ENCODE peak calls at places on chromosomes 11 and 22, in eight cellular contexts. W is neuronal stem cell, R is thoracic aorta, V is A673, K is WERI-Rb-1, G is body of pancreas, A is fibroblast of lung, T is lung. U is an unnamed sample. For H3K27me3, the result is how much of the 10 kb centered on the place peaks cover.

GRCh38 chr22:26395926-26396325 is 33.1 kb upstream of the ASPHD2 start:
- DNase-seq in W (no peak), R (no peak), V (no peak), K (no peak), G (no peak), A (no peak), T (no peak), U (no peak)

GRCh38 chr11:32821517-32821916 is 8.2 kb upstream of the PRRG4 start:
- DNase-seq in W (no peak), R (no peak), V (peak), K (no peak), G (no peak), A (peak), T (no peak), U (no peak)

GRCh38 chr11:28542556-28542955 is 434.4 kb downstream of the METTL15 start:
- DNase-seq in W (no peak), R (no peak), V (no peak), K (no peak), G (no peak), A (no peak), T (no peak), U (no peak)

GRCh38 chr11:2747236-2748015 is 47.6 kb upstream of the KCNQ1OT1 start:
- DNase-seq in W (no peak), R (no peak), V (no peak), K (peak), G (peak), A (no peak), T (no peak), U (peak)

GRCh38 chr11:17505146-17505545 is 28.5 kb upstream of the ABCC8 start:
- DNase-seq in W (no peak), R (no peak), V (no peak), K (no peak), G (no peak), A (no peak), T (no peak), U (no peak)

GRCh38 chr22:45552580-45553332 is 50.1 kb downstream of the FBLN1 start:
- DNase-seq in W (no peak), R (no peak), V (no peak), K (no peak), G (peak), A (peak), T (peak), U (peak)

GRCh38 chr22:35842954-35843353 is 125.3 kb downstream of the APOL5 start:
- DNase-seq in W (no peak), R (no peak), V (peak), K (peak), G (peak), A (peak), T (peak), U (no peak)

GRCh38 chr22:19559956-19560355 is 35.7 kb upstream of the CLDN5 start:
- DNase-seq in W (no peak), R (no peak), V (no peak), K (no peak), G (no peak), A (no peak), T (no peak), U (peak)

GRCh38 chr11:12112731-12113130 is 2.3 kb downstream of the MICAL2 start:
- DNase-seq in W (no peak), R (no peak), V (no peak), K (no peak), G (no peak), A (no peak), T (no peak), U (no peak)

GRCh38 chr11:12110201-12110713 is at the start of gene MICAL2:
- DNase-seq in W (peak), R (peak), V (peak), K (peak), G (peak), A (peak), T (peak), U (peak)

GRCh38 chr11:12110714-12111481 is 508 bp downstream of the MICAL2 start:
- DNase-seq in W (peak), R (no peak), V (peak), K (no peak), G (peak), A (no peak), T (peak), U (peak)

GRCh38 chr11:12112150-12112520 is 1.7 kb downstream of the MICAL2 start:
- DNase-seq in W (no peak), R (no peak), V (no peak), K (no peak), G (no peak), A (no peak), T (no peak), U (no peak)

DNA sequence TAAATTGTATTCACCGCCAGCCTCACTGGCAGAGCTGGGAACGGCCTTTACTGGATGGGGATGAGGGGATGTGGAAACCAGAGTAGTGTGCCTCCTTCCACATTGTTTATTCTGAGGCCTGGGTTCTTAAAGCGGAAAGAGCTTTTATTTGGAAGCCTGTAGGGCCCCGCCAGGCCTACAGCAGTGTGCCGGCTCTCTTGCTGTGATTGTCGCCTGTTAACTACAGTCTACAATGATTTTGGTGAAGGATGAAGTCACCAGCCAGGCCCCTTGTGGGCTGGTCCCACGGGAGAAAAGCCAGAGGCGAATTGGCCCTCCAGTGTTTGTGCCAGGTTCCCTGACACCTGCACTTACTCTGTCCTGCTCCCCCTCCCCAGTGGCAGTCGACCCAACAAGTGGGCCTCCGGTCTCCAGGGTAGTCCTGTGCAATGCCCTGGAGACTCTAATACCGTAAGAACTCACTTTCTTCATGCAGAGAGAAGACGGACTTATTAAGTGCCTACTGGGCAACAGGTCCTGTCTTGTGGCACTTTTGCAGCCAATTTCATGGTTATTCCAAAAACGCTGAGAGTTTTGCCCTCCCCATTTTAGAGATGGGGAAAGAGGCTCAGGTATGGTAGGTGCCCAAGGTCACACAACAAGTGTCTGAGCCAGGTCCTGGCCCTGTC is 1.2 kb downstream of the MICAL2 start:
- DNase-seq in W (no peak), R (no peak), V (no peak), K (no peak), G (no peak), A (no peak), T (no peak), U (no peak)
- H3K4me3 ChIP-seq in W (peak), R (peak), V (no peak), K (no peak), G (no peak), A (peak), T (peak), U (peak)

GRCh38 chr11:120688166-120688565 is 176.6 kb downstream of the GRIK4 start:
- DNase-seq in W (no peak), R (no peak), V (no peak), K (no peak), G (no peak), A (no peak), T (no peak), U (no peak)
- H3K27ac ChIP-seq in W (no peak), R (no peak), V (no peak), K (no peak), G (no peak), A (no peak), T (no peak), U (no peak)

DNA sequence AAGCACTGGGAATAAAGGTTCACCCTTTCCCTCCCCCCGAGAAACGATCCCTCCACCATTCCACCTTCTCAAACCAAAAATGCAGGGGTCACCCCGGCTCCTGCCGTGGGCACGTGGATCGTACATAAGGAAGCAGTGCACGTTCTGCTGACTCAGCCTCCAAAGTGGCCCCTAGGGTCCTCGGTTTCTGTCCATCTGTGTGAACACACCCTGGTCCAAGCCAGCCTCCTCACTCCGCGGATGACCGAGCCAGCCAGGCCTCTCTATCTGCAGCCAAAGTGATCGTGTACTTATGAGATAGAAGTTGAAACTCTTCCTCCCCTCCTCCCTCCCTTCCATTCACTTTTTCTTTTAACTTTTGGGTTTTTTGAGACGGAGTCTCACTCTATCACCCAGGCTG is 16.2 kb downstream of the C11orf24 start:
- DNase-seq in W (no peak), R (no peak), V (no peak), K (no peak), G (no peak), A (no peak), T (no peak), U (no peak)
- H3K27me3 ChIP-seq in W (under half), R (under half), V (under half), K (under half), G (under half), A (under half), T (under half), U (under half)

GRCh38 chr11:64062185-64063039 is 26.7 kb downstream of the FLRT1 start:
- DNase-seq in W (no peak), R (no peak), V (no peak), K (no peak), G (no peak), A (no peak), T (no peak), U (no peak)

GRCh38 chr11:64060263-64060860 is 24.6 kb downstream of the FLRT1 start:
- DNase-seq in W (no peak), R (no peak), V (no peak), K (no peak), G (no peak), A (no peak), T (no peak), U (no peak)

GRCh38 chr11:64058494-64058893 is 22.8 kb downstream of the FLRT1 start:
- DNase-seq in W (no peak), R (no peak), V (no peak), K (no peak), G (no peak), A (peak), T (no peak), U (peak)

GRCh38 chr11:64059339-64060176 is 23.8 kb downstream of the FLRT1 start:
- DNase-seq in W (no peak), R (no peak), V (no peak), K (no peak), G (no peak), A (no peak), T (no peak), U (no peak)

DNA sequence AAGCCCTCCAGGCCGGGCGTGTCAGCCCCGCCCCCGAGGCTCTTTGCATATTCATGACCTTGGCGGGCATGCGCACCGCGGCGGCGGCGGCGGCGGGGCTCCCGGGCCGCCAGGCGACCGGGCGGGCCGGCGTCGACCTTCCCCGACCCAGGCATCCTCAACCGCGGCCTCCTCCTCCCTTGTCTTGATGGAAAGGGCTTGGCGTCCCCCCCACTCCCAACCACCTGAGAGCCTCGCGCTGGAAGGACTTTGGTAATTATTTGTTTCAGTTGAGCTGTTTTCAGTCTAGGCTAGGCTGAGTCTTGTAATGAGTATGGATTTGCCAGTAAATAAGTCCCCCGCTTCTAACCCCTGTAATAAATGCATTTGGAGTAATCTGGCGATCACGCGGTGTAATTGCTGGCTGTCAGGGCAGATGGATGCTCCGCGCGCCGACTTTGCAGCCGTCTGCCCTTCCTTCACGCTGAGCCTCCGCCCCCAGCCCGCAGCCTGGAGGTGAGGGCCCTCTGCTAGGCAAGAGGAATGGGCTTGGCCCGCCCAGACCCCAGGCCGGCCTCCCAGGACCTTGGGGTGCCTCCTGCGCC is 25.2 kb downstream of the FLRT1 start:
- DNase-seq in W (peak), R (no peak), V (peak), K (peak), G (no peak), A (peak), T (peak), U (no peak)
- H3K4me3 ChIP-seq in W (peak), R (peak), V (peak), K (peak), G (no peak), A (no peak), T (no peak), U (peak)

DNA sequence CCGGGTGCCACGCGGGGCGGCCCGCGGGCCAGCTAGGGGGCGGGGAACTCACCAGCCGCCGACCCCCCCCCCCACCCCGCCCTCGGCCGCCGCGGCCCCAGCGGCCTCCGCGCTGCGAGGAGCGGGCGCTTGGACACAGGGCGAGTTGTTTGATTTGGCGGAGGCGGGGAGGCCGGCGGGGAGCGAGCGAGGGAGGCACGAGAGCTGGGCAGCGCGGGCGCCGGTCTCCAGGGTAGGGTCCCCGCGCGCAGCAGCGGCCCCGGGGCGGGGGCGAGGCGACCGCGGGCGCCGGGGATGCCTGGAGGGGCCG is 64.3 kb downstream of the NAV2 start:
- DNase-seq in W (no peak), R (no peak), V (no peak), K (no peak), G (peak), A (no peak), T (peak), U (no peak)
- H3K27ac ChIP-seq in W (no peak), R (peak), V (no peak), K (no peak), G (peak), A (no peak), T (peak), U (peak)

GRCh38 chr11:118155781-118156530 is 3.3 kb upstream of the SCN4B start:
- DNase-seq in W (no peak), R (no peak), V (no peak), K (no peak), G (no peak), A (no peak), T (no peak), U (no peak)
- H3K27me3 ChIP-seq in W (under half), R (under half), V (half or more), K (under half), G (under half), A (half or more), T (under half), U (half or more)

GRCh38 chr11:77397631-77398030 is 76.3 kb downstream of the PAK1 start:
- DNase-seq in W (no peak), R (no peak), V (no peak), K (no peak), G (no peak), A (no peak), T (no peak), U (no peak)

GRCh38 chr11:77396911-77397310 is 77.0 kb downstream of the PAK1 start:
- DNase-seq in W (no peak), R (no peak), V (no peak), K (no peak), G (no peak), A (no peak), T (no peak), U (no peak)

GRCh38 chr11:77395460-77396175 is 78.3 kb downstream of the PAK1 start:
- DNase-seq in W (no peak), R (no peak), V (no peak), K (no peak), G (no peak), A (no peak), T (no peak), U (no peak)

GRCh38 chr11:77392842-77393241 is 81.1 kb downstream of the PAK1 start:
- DNase-seq in W (no peak), R (no peak), V (no peak), K (no peak), G (no peak), A (no peak), T (no peak), U (no peak)

GRCh38 chr11:77396305-77396704 is 77.6 kb downstream of the PAK1 start:
- DNase-seq in W (no peak), R (no peak), V (no peak), K (no peak), G (no peak), A (no peak), T (no peak), U (no peak)
- H3K4me3 ChIP-seq in W (no peak), R (no peak), V (no peak), K (no peak), G (no peak), A (no peak), T (no peak), U (no peak)

GRCh38 chr22:31122196-31122531 is 602 bp upstream of the INPP5J start:
- DNase-seq in W (no peak), R (no peak), V (no peak), K (peak), G (no peak), A (no peak), T (no peak), U (no peak)

GRCh38 chr22:31124290-31124689 is 1.5 kb downstream of the INPP5J start:
- DNase-seq in W (no peak), R (no peak), V (no peak), K (no peak), G (no peak), A (no peak), T (no peak), U (no peak)

GRCh38 chr22:31121403-31121802 is 1.4 kb upstream of the INPP5J start:
- DNase-seq in W (no peak), R (no peak), V (no peak), K (no peak), G (no peak), A (no peak), T (no peak), U (no peak)

GRCh38 chr22:31123292-31123602 is 481 bp downstream of the INPP5J start:
- DNase-seq in W (no peak), R (no peak), V (no peak), K (no peak), G (no peak), A (no peak), T (no peak), U (no peak)

GRCh38 chr22:31122532-31123291 is at the start of gene INPP5J:
- DNase-seq in W (no peak), R (no peak), V (peak), K (peak), G (peak), A (peak), T (peak), U (peak)
- H3K27ac ChIP-seq in W (no peak), R (peak), V (peak), K (peak), G (peak), A (no peak), T (peak), U (peak)

GRCh38 chr22:50216684-50217520 is 16.1 kb downstream of the SELENOO start:
- DNase-seq in W (no peak), R (no peak), V (no peak), K (no peak), G (peak), A (no peak), T (no peak), U (peak)

GRCh38 chr22:50218153-50218995 is 17.6 kb downstream of the SELENOO start:
- DNase-seq in W (no peak), R (no peak), V (no peak), K (no peak), G (no peak), A (no peak), T (no peak), U (peak)

GRCh38 chr22:50217543-50218152 is 16.8 kb downstream of the SELENOO start:
- DNase-seq in W (no peak), R (no peak), V (no peak), K (no peak), G (no peak), A (no peak), T (no peak), U (no peak)

GRCh38 chr22:50216161-50216683 is 15.4 kb downstream of the SELENOO start:
- DNase-seq in W (no peak), R (no peak), V (no peak), K (no peak), G (no peak), A (no peak), T (no peak), U (peak)

GRCh38 chr22:50215297-50216049 is 14.7 kb downstream of the SELENOO start:
- DNase-seq in W (no peak), R (no peak), V (no peak), K (no peak), G (peak), A (no peak), T (no peak), U (peak)
- H3K27me3 ChIP-seq in W (under half), R (under half), V (under half), K (under half), G (under half), A (under half), T (under half), U (under half)

DNA sequence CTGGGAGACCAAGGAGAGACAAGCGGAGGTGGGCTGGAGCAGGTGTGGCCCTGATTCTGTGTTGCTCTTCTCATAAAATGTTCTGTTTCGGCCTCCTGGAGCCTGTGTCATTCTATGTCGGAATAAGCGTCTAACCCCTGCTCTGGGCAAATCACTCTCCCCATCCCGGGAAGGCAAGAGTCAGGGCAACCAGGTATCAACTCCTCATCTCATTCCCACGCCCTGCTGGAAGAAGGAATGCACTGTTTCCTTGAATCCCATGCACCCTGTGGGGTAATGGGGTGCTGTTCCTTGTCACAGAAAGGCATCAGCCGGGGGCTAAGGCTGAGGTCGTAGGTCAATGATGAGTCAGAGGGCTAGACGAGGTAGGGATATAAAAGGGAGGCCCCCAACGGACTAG is 2.6 kb downstream of the FAM180B start:
- DNase-seq in W (no peak), R (no peak), V (no peak), K (no peak), G (no peak), A (no peak), T (no peak), U (no peak)
- H3K4me3 ChIP-seq in W (no peak), R (no peak), V (no peak), K (no peak), G (no peak), A (no peak), T (no peak), U (peak)